ENCODE peak calls at places on chromosomes 6 and 20, in ten cellular contexts. W is stomach, H is upper lobe of left lung, M is breast epithelium, L is prostate gland, X is HepG2, E is HCT116, R is sigmoid colon, P is H1, G is spleen. B is an unnamed sample.

GRCh38 chr20:35010405-35011192 is 54.9 kb downstream of the MYH7B start:
- DNase-seq in E (no peak), R (no peak), H (peak), W (peak), P (no peak), X (no peak), L (no peak), M (no peak), G (no peak), B (peak)

GRCh38 chr20:4989570-4989969 is 11.7 kb downstream of the SLC23A2 start:
- DNase-seq in X (no peak), L (no peak), M (no peak), R (no peak), W (no peak), E (no peak), P (no peak), H (no peak), G (no peak), B (no peak)

GRCh38 chr6:137819740-137820139 is 47.3 kb upstream of the TNFAIP3 start:
- DNase-seq in G (no peak), H (no peak), W (no peak), R (no peak), E (no peak), X (no peak), M (no peak), L (no peak), P (no peak), B (no peak)

GRCh38 chr6:17527076-17527475 is 73.0 kb upstream of the FAM8A1 start:
- DNase-seq in M (no peak), L (no peak), R (no peak), E (no peak), P (no peak), H (no peak), G (no peak), X (no peak), W (no peak), B (no peak)

GRCh38 chr6:31896856-31897611 is 464 bp downstream of the EHMT2 start:
- DNase-seq in R (no peak), L (no peak), E (no peak), G (no peak), M (no peak), W (no peak), X (no peak), P (no peak), H (no peak), B (no peak)

GRCh38 chr6:153123801-153124200 is 7.3 kb downstream of the RGS17 start:
- DNase-seq in R (no peak), X (no peak), H (no peak), P (no peak), L (no peak), G (no peak), W (no peak), M (no peak), E (no peak), B (no peak)

GRCh38 chr20:41769650-41770049 is 151.5 kb upstream of the CHD6 start:
- DNase-seq in L (no peak), M (no peak), R (no peak), X (no peak), G (no peak), P (peak), E (no peak), W (no peak), H (no peak), B (no peak)

GRCh38 chr6:36679043-36679821 is 718 bp downstream of the CDKN1A start:
- DNase-seq in L (peak), M (peak), E (no peak), W (peak), X (peak), P (no peak), H (peak), R (peak), G (peak), B (peak)

GRCh38 chr6:45791600-45792168 is 224.0 kb downstream of the CLIC5 start:
- DNase-seq in P (no peak), X (no peak), H (no peak), E (no peak), R (no peak), M (no peak), W (no peak), G (no peak), L (no peak), B (no peak)

GRCh38 chr6:52725133-52725529 is 38.1 kb downstream of the GSTA2 start:
- DNase-seq in P (no peak), G (no peak), W (peak), L (peak), H (peak), X (no peak), R (no peak), E (no peak), M (no peak), B (no peak)

GRCh38 chr6:37731888-37732287 is 34.2 kb upstream of the MDGA1 start:
- DNase-seq in R (no peak), P (no peak), X (no peak), M (no peak), L (no peak), H (peak), W (peak), E (no peak), G (no peak), B (no peak)

GRCh38 chr6:5031150-5031549 is 27.3 kb upstream of the RPP40 start:
- DNase-seq in H (no peak), X (no peak), R (no peak), L (no peak), M (no peak), P (no peak), W (no peak), E (no peak), G (no peak), B (peak)

GRCh38 chr6:145673504-145673903 is 61.8 kb downstream of the EPM2A start:
- DNase-seq in P (no peak), M (no peak), E (no peak), H (no peak), G (no peak), L (no peak), X (peak), R (peak), W (no peak), B (no peak)

GRCh38 chr6:139126255-139126654 is 8.6 kb upstream of the HECA start:
- DNase-seq in H (no peak), M (no peak), E (no peak), P (no peak), W (no peak), G (no peak), R (no peak), X (no peak), L (no peak), B (no peak)

GRCh38 chr6:105550961-105551625 is 148.2 kb upstream of the PREP start:
- DNase-seq in R (no peak), H (no peak), M (no peak), W (no peak), P (no peak), E (no peak), X (no peak), G (no peak), L (no peak), B (no peak)

GRCh38 chr6:116536216-116536621 is 9.3 kb downstream of the TRAPPC3L start:
- DNase-seq in E (peak), W (no peak), X (peak), R (no peak), L (peak), P (no peak), G (no peak), H (no peak), M (no peak), B (no peak)

GRCh38 chr20:30506100-30506499 is 751.4 kb upstream of the DEFB115 start:
- DNase-seq in E (no peak), L (no peak), G (no peak), R (no peak), W (no peak), H (no peak), X (no peak), P (peak), M (no peak), B (no peak)

GRCh38 chr20:35117148-35117547 is 24.5 kb upstream of the TRPC4AP start:
- DNase-seq in L (no peak), W (no peak), E (no peak), X (no peak), H (no peak), P (no peak), M (no peak), G (no peak), R (no peak), B (no peak)

GRCh38 chr6:5529733-5530132 is 268.4 kb downstream of the FARS2 start:
- DNase-seq in M (no peak), E (no peak), W (no peak), L (no peak), P (no peak), G (no peak), R (no peak), X (no peak), H (no peak), B (no peak)

GRCh38 chr6:43391448-43392031 is 22.1 kb upstream of the ZNF318 start:
- DNase-seq in H (no peak), L (no peak), P (no peak), R (no peak), W (no peak), X (no peak), G (no peak), M (no peak), E (no peak), B (no peak)

GRCh38 chr20:52493177-52493711 is 301.7 kb upstream of the ZFP64 start:
- DNase-seq in M (no peak), L (peak), R (no peak), G (no peak), E (no peak), X (no peak), P (no peak), W (no peak), H (no peak), B (no peak)

GRCh38 chr6:99563056-99563723 is 5.3 kb downstream of the CCNC start:
- DNase-seq in L (no peak), M (no peak), P (no peak), E (no peak), X (no peak), G (no peak), H (no peak), R (no peak), W (no peak), B (no peak)

GRCh38 chr6:99573980-99574617 is 5.6 kb upstream of the CCNC start:
- DNase-seq in L (no peak), G (no peak), P (no peak), H (no peak), W (no peak), X (no peak), R (no peak), M (no peak), E (no peak), B (no peak)

DNA sequence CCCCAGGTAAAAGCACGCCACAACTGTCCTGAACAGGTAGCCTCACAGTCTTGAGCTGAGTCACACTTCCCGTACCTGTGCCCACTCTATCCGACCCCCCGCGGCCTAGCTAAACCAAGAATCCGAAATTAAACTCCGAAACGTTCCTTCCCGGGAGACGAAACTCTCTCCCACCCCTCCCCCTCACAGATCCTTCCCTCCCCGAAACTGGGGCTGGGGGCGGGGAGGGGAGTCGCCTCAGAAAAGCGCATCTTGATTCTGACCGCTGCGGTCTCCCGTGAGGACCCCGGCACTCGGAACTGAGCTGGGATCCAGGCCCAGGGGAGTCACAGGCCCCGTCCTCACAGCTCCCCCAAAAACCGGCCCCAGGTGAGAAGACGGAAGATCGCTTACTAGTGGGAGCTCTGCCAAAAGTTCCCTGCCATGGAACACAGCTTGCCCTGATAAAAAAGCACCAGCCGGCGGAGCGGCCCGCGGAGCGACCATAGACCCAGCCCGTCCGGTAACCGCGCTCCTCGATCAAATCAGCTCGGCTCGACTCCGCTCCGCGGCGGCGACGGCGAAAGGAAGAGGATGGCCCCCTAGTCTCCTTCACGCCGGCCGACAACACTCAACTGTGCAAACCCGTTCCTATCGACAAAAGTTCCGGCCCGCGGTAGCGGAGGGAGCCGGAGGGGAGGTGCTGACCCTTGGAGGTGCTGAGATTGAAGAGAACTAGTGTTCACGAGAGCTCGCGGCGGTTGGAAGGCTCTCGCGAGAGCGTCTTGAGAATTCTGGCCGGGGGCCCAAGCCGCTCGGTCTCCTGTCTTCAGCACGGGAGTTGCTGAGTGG is at the start of gene CCNC:
- DNase-seq in P (peak), H (peak), G (peak), M (peak), R (peak), L (peak), X (peak), W (peak), E (peak), B (peak)
- TF ChIP-seq POLR2AphosphoS5 in P (peak), H (peak), G (peak), M (peak), R (peak), L (peak), X (peak), W (peak), E (peak), B (peak)

GRCh38 chr20:50737352-50737751 is 6.0 kb downstream of the PARD6B start:
- DNase-seq in M (no peak), R (no peak), W (no peak), H (no peak), L (no peak), P (no peak), E (no peak), G (no peak), X (no peak), B (no peak)
- H3K4me3 ChIP-seq in M (no peak), R (no peak), W (no peak), H (no peak), L (no peak), P (no peak), E (no peak), G (no peak), X (no peak), B (no peak)

GRCh38 chr6:73145690-73146089 is 79.6 kb downstream of the KHDC1L start:
- DNase-seq in E (no peak), M (no peak), P (no peak), G (no peak), X (no peak), W (no peak), R (no peak), H (no peak), L (no peak), B (no peak)
- TF ChIP-seq POLR2A in E (no peak), M (no peak), P (no peak), G (no peak), X (no peak), W (no peak), R (no peak), H (no peak), L (no peak), B (no peak)

GRCh38 chr6:132765560-132765959 is 7.9 kb upstream of the VNN2 start:
- DNase-seq in G (no peak), W (no peak), M (no peak), L (no peak), R (no peak), X (no peak), H (no peak), E (no peak), P (no peak), B (no peak)

GRCh38 chr6:132768051-132768517 is 10.4 kb upstream of the VNN2 start:
- DNase-seq in R (no peak), W (peak), P (peak), X (peak), G (peak), L (no peak), M (no peak), E (peak), H (peak), B (no peak)

GRCh38 chr6:132763269-132763668 is 5.6 kb upstream of the VNN2 start:
- DNase-seq in M (no peak), X (no peak), L (no peak), W (no peak), G (peak), E (no peak), R (no peak), P (no peak), H (peak), B (no peak)

GRCh38 chr6:132760256-132760655 is 2.6 kb upstream of the VNN2 start:
- DNase-seq in G (no peak), H (no peak), X (no peak), E (no peak), P (no peak), R (no peak), L (no peak), W (no peak), M (no peak), B (no peak)

DNA sequence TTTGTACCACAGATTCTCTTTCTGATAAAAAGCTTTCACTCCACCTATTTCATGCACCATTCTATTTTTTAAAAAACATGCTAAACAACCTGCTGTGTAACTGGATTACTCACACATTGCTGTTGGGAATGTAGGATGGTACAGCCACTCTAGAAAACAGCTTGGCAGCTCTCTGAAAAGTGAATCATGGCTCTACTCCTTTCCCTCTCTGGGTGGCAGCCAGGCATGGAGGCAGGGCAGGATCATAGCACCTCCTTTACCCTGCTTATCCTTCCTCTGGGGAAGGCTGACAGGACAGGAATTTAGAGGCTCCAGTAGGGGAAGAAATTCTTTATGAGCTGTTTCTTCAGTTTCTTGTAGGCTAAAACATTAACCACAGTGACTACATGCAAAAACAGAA is 6.7 kb upstream of the VNN2 start:
- DNase-seq in R (no peak), E (no peak), X (no peak), G (no peak), M (no peak), W (peak), P (no peak), L (no peak), H (peak), B (no peak)
- TF ChIP-seq POLR2AphosphoS5 in R (no peak), E (no peak), X (no peak), G (no peak), M (no peak), W (peak), P (no peak), L (no peak), H (no peak), B (no peak)

DNA sequence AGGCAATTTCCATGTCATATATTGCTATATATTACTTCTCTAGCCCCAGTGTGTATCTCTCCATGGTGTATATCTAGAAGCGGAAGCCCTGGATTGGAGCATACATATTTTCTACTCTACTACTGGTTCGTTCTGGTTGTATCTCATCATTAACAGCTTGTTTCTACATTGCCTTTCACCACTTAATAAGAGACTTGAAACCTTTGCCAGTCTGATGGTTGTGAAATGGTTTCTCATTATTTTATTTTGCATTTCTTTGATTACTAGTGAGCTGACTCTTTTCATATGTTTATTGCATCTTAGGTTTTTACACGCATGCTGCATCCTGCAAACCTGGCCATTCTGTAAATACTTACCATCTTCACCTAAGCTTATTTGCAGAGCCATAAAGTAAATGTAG is 3.6 kb downstream of the DSTN start:
- DNase-seq in L (no peak), H (no peak), W (no peak), P (no peak), E (no peak), M (no peak), R (no peak), X (no peak), G (no peak), B (no peak)
- H3K4me3 ChIP-seq in L (no peak), H (no peak), W (peak), P (no peak), E (no peak), M (no peak), R (peak), X (no peak), G (no peak), B (no peak)

DNA sequence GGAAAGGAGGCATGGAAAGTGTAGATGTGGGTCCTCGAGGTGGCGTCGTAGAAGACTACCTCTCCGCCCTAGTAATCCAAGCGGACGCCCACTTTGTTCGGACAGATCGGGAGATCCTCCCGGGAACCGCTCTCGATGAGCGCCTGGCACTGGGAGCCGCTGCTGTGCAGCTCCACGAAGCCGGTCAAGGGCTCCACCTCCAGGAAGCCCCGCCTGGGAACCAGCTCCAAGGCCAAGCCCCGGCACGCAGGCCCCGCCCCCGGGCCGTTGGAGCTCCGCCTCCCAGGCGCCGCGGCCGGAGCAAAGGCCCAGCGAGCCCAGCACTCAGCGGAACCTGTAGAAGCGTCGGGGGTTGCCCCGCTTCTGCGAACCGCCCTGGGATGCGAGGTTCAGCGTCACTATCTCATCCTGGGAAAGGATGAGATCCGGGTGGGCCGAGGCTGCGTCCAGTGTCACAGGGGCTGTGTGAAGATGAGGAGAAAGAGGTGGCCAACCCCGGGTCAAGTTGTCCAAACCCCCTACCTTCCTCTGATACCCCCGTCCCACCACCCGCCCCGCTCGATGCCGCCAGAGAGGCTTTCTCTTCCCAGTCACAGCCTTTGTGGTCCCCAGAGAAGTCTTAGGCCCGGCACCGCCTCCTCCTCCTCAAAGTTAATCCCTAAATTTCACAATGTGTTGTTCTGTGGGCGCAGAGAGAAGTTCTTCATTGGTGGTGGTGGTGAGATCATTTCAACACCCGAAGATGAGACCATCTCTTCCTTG is 10.8 kb downstream of the TRIM31 start:
- DNase-seq in M (peak), P (peak), H (peak), X (peak), R (peak), G (peak), E (peak), W (peak), L (peak), B (no peak)
- TF ChIP-seq POLR2A in M (peak), P (peak), H (peak), X (peak), R (peak), G (no peak), E (peak), W (no peak), L (peak), B (no peak)

B was measured in vagina.